ENCODE peak calls at places on chromosomes 16 and 17, in four cellular contexts. N is HepG2, Y is K562, U is Panc1. W is an unnamed sample.

GRCh38 chr16:13038591-13038990 is 137.2 kb downstream of the SHISA9 start:
- DNase-seq in N (no peak), Y (no peak), U (no peak), W (no peak)

GRCh38 chr16:89506113-89506504 is 2.1 kb upstream of the SPG7 start:
- DNase-seq in N (no peak), Y (no peak), U (no peak), W (no peak)

GRCh38 chr16:14015948-14016347 is 55.2 kb upstream of the MRTFB start:
- DNase-seq in Y (no peak), N (no peak), U (peak), W (no peak)

GRCh38 chr17:1515640-1516402 is 591 bp downstream of the INPP5K start:
- DNase-seq in Y (no peak), U (peak), N (peak), W (peak)

GRCh38 chr17:1604831-1605528 is 23.7 kb downstream of the SLC43A2 start:
- DNase-seq in Y (no peak), N (peak), U (no peak), W (no peak)

GRCh38 chr16:72990003-72990521 is 57.9 kb downstream of the ZFHX3 start:
- DNase-seq in Y (no peak), N (no peak), U (no peak), W (peak)

GRCh38 chr17:71180801-71181385 is 939.9 kb upstream of the SOX9 start:
- DNase-seq in U (no peak), Y (no peak), N (no peak), W (no peak)

GRCh38 chr16:85396879-85397871 is 215.9 kb upstream of the GSE1 start:
- DNase-seq in U (no peak), Y (peak), N (peak), W (no peak)

GRCh38 chr16:69424935-69425784 is 741 bp downstream of the CYB5B start:
- DNase-seq in N (no peak), U (no peak), Y (no peak), W (no peak)

GRCh38 chr16:22614271-22614947 is 103.7 kb downstream of the NPIPB5 start:
- DNase-seq in U (no peak), N (peak), Y (no peak), W (no peak)

GRCh38 chr16:17173134-17173729 is 297.5 kb downstream of the XYLT1 start:
- DNase-seq in N (peak), Y (no peak), U (no peak), W (no peak)

GRCh38 chr16:56164636-56165035 is 26.7 kb upstream of the GNAO1 start:
- DNase-seq in U (no peak), N (no peak), Y (no peak), W (no peak)

GRCh38 chr17:29533976-29534375 is 32.9 kb downstream of the ABHD15 start:
- DNase-seq in N (no peak), Y (no peak), U (no peak), W (no peak)

GRCh38 chr16:4564661-4565267 is 8.6 kb downstream of the C16orf96 start:
- DNase-seq in U (no peak), N (no peak), Y (no peak), W (no peak)

GRCh38 chr16:30980959-30981358 is 4.0 kb upstream of the HSD3B7 start:
- DNase-seq in Y (no peak), U (no peak), N (no peak), W (no peak)

GRCh38 chr17:58369214-58370031 is 17.4 kb upstream of the SUPT4H1 start:
- DNase-seq in N (peak), U (no peak), Y (no peak), W (no peak)

GRCh38 chr16:79089735-79090284 is 510.7 kb downstream of the MAF start:
- DNase-seq in U (no peak), N (no peak), Y (no peak), W (no peak)

GRCh38 chr17:74211141-74211928 is 2.0 kb upstream of the TTYH2 start:
- DNase-seq in N (no peak), U (no peak), Y (no peak), W (no peak)

GRCh38 chr17:60145006-60145935 is 4.5 kb upstream of the CA4 start:
- DNase-seq in U (no peak), Y (no peak), N (no peak), W (no peak)

GRCh38 chr16:54446639-54447038 is 160.1 kb upstream of the IRX3 start:
- DNase-seq in N (no peak), U (peak), Y (no peak), W (no peak)

GRCh38 chr16:85359147-85359822 is 247.0 kb upstream of the CIBAR2 start:
- DNase-seq in N (no peak), U (no peak), Y (peak), W (no peak)

GRCh38 chr16:54447606-54448440 is 161.2 kb upstream of the IRX3 start:
- DNase-seq in U (peak), N (no peak), Y (peak), W (no peak)

GRCh38 chr17:4850236-4850635 is 17.1 kb downstream of the MINK1 start:
- DNase-seq in U (no peak), N (no peak), Y (no peak), W (no peak)

GRCh38 chr17:77734371-77735050 is 224.0 kb upstream of the TNRC6C start:
- DNase-seq in U (no peak), Y (peak), N (peak), W (no peak)

GRCh38 chr17:51860934-51861561 is 297.5 kb downstream of the CA10 start:
- DNase-seq in U (no peak), Y (peak), N (peak), W (peak)

GRCh38 chr17:38996660-38997337 is 29.6 kb upstream of the FBXO47 start:
- DNase-seq in Y (no peak), N (no peak), U (no peak), W (no peak)

GRCh38 chr16:22728167-22728836 is 85.7 kb upstream of the HS3ST2 start:
- DNase-seq in N (no peak), U (no peak), Y (no peak), W (no peak)

GRCh38 chr17:64097196-64097936 is 32.6 kb downstream of the ERN1 start:
- DNase-seq in U (no peak), N (no peak), Y (no peak), W (no peak)

GRCh38 chr17:28763137-28763799 is 19.5 kb downstream of the TRAF4 start:
- DNase-seq in Y (no peak), N (no peak), U (no peak), W (no peak)

GRCh38 chr16:71467810-71468209 is 5.8 kb upstream of the ZNF23 start:
- DNase-seq in U (no peak), N (peak), Y (peak), W (no peak)

GRCh38 chr16:17578921-17579876 is 108.4 kb upstream of the XYLT1 start:
- DNase-seq in N (peak), U (peak), Y (peak), W (peak)

GRCh38 chr17:82803185-82803584 is 36.6 kb downstream of the ZNF750 start:
- DNase-seq in Y (no peak), U (no peak), N (no peak), W (no peak)

GRCh38 chr17:48814504-48814903 is 2.5 kb downstream of the TTLL6 start:
- DNase-seq in Y (peak), N (peak), U (no peak), W (peak)

GRCh38 chr16:48318630-48319029 is 66.6 kb downstream of the SIAH1 start:
- DNase-seq in Y (no peak), N (no peak), U (no peak), W (no peak)

DNA sequence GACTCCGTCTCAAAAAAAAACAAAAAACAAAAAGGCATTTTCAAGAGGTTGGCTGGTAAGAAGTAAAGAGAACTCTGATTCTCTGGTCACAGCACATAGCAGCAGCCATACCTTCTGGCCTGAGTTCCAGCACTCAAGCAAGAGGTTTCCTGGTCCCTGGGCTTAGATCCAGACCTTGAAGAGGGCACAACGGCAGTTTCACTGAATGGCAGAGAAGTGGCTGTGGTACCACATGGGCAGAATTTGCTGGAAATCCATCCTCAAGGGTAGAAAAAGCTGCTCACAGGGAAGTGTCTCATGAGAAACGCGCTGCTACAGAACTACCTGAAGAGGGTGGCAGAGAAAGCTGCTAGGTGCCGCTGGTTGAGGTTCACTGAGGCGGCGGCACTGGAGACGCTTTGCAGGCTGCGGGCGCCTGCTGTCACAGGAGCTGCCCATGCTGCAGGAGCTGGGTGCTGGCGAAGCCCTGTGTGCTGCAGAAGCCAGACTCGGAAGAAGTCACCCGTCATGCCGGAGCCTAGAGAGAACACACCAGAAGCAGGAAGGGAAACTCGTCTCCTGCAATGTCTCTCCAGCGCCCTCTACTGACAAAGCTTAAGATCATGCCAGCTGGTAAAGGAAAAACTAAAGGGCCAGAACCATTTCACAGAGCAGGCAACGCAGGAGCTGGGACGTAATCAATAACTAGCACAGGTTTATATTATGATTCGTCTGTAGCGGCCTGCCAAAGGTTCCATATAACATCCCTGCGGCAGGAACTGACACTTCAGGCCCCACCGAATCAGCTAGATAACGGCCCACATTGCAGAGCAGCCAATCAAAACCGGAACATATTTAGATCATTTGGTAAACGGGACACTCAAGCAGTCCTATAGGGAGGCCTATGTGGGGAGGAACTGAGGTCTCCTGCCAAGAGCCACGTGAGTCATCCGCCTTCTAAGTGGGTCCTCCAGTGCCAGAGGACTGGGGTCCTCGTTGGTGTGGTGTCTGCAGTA is 5.4 kb upstream of the ZNF213 start:
- DNase-seq in Y (peak), U (no peak), N (peak), W (no peak)
- TF ChIP-seq TCF7L2 in Y (no peak), U (no peak), N (no peak), W (no peak)

DNA sequence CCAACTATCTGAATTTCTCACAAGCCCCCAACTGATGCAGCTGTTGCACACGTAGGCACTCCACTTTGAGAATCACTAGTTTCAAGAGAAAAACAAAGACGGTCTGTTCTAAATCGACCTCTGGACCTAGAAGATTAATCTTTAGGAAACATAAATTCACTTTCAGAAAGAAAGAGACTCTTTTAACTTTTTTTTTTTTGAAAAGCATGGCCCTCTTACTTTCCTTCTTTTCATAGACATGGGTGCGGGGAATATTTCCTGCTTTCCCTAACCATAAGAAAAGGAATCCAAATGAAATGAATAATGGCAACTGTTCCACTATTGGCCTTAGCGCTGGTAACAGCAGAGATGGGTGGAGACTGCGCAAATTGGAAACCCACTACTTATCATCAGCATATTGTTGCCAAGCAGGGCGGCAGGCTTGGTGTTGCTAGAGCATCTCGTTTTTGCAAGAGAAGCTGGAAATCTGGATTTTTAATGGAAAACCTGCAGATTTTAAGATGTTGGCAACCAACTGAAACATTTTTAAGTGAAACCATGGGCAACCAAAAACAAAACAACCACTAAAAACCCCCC is 144.3 kb downstream of the GAS7 start:
- DNase-seq in U (no peak), N (no peak), Y (no peak), W (no peak)
- TF ChIP-seq TCF7L2 in U (no peak), N (no peak), Y (no peak), W (no peak)

GRCh38 chr17:50331085-50331791 is 14.7 kb upstream of the XYLT2 start:
- DNase-seq in U (no peak), N (no peak), Y (no peak), W (no peak)
- TF ChIP-seq TCF7L2 in U (no peak), N (no peak), Y (no peak), W (no peak)

DNA sequence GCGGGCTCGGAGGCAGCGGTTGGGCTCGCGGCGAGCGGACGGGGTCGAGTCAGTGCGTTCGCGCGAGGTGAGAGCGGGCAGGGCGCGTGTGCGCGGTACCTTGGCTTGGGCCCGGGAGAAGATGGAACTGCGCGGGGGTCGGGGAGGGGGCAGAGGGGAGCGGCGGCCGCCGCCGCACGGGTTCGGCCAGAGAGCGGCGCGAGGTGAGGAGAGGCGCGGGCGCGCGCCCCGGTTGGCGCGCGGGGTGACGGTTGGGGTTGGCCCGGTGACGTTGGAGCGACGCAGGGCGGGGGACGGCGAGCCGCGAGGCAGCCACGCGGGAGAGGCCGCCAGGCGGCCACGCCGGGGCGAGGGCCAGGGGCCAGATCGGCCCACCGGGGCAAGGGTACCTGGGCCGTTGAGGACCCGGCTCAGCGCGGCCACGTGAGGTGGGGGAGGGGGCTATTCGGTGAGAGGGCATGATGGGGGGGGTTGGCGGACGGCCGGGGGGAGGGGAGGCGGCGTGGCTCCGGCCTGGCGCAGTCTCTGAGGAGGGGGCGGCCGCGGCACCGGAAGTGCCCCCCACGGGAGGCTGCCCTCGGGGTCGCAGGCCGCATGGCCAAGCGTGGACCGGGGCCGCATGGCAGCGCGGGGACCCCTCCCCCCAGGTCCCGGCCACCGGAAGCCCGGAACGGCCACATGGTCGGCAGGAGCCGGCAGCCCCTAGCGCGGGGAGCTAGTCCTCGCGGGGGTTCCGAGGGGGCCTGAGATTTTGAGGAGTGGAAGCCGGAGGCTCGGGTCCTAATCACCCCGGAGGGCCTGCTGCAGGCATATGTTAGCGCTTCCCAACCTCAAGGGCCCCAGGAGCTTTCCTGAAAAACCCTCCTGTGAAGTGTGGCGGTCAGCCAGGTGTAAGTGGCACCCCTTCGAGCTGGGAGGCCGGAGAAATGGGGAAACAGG is 527 bp downstream of the EIF5A start:
- DNase-seq in Y (peak), N (no peak), U (no peak), W (no peak)
- TF ChIP-seq TCF7L2 in Y (no peak), N (no peak), U (no peak), W (no peak)

DNA sequence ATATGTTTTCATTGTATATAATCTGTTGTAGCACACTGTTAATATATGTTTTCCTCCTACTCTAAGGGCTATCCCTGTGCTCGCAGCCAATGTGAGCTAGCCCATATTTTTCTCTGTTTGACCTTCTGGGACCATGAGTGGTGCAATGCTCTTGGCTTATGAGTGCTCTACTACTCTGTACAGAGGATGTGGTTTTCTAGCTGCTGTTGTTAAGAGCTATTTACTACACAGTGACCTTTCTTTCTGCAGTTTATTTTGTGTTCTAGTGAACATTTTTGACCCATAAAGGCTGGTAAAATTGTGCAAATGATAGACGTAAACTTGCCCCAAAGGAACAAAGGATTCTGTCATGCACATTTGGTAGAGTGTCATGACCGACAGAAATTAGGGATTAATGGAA is 84.1 kb upstream of the CPHXL start:
- DNase-seq in U (no peak), Y (no peak), N (no peak), W (no peak)
- TF ChIP-seq TCF7L2 in U (no peak), Y (no peak), N (no peak), W (no peak)

DNA sequence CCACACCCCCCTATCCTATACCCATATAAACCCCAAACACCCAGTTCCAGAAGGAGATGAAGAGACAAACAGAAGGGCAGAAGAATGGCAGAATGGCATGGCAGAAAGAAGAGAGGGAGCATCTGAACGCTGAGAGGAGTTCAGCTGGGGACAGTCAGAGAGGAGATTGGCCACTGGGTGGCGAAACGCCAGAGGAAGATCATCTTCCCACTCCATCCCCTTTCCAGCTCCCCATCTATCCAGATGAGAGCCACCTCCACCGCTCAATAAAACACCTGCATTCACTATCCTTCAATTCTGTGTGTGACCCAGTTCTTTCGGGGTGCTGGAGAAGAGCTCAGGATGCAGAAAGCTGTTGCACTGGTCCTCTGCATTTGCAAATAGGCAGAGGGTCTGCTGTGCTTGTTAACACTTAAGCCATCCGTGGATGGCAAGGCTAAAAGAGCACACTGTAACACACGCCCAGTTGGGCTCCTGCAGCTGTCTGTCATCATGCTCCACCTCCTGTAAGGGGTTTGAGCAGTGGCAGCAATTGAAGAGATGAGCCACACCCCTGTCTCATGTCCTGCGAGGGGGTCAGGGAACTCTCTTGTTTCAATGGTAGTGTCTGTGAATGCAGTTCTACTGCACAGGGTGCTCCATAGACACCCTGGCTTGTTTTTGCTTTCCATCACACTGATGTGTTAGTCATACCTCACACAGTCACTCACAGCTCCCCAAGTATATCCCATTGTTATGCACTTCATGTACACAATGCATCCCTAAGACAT is 1034.8 kb upstream of the RBFOX1 start:
- DNase-seq in N (no peak), U (no peak), Y (no peak), W (no peak)
- TF ChIP-seq TCF7L2 in N (no peak), U (no peak), Y (no peak), W (no peak)

GRCh38 chr17:8894189-8894611 is 26.7 kb upstream of the PIK3R6 start:
- DNase-seq in U (no peak), N (no peak), Y (no peak), W (no peak)
- TF ChIP-seq TCF7L2 in U (no peak), N (no peak), Y (no peak), W (no peak)

GRCh38 chr17:15409721-15410247 is 57.6 kb downstream of the CDRT4 start:
- DNase-seq in N (no peak), Y (no peak), U (no peak), W (no peak)
- TF ChIP-seq TCF7L2 in N (no peak), Y (no peak), U (no peak), W (no peak)

W was measured in HCT116.